ENCODE peak calls at places on chromosome 20, in five cellular contexts. V, B, F, N and K are unnamed samples.

GRCh38 chr20:3814928-3815495 is 5.3 kb upstream of the AP5S1 start:
- DNase-seq in B (no peak), V (no peak), F (no peak), N (no peak), K (no peak)

GRCh38 chr20:20096421-20096820 is 44.1 kb downstream of the CFAP61 start:
- DNase-seq in V (no peak), F (no peak), N (no peak), B (no peak), K (no peak)

GRCh38 chr20:3795511-3796468 is at the start of gene CDC25B:
- DNase-seq in N (peak), B (peak), F (peak), V (peak), K (peak)

GRCh38 chr20:62161347-62161746 is 17.8 kb downstream of the SS18L1 start:
- DNase-seq in F (no peak), V (no peak), N (no peak), B (no peak), K (no peak)

GRCh38 chr20:53660078-53660909 is 66.7 kb upstream of the ZNF217 start:
- DNase-seq in N (no peak), V (no peak), B (peak), F (no peak), K (peak)

GRCh38 chr20:58137236-58137635 is 91.2 kb downstream of the ANKRD60 start:
- DNase-seq in B (no peak), F (no peak), N (no peak), V (no peak), K (no peak)

GRCh38 chr20:23143098-23143497 is 57.0 kb upstream of the CD93 start:
- DNase-seq in F (peak), V (peak), N (no peak), B (no peak), K (peak)

GRCh38 chr20:1491281-1491840 is at the start of gene SIRPB2:
- DNase-seq in F (no peak), B (no peak), V (no peak), N (no peak), K (no peak)

GRCh38 chr20:50484271-50484976 is 25.8 kb upstream of the PTPN1 start:
- DNase-seq in B (no peak), V (no peak), F (no peak), N (no peak), K (no peak)

GRCh38 chr20:25496968-25497401 is 88.3 kb downstream of the NINL start:
- DNase-seq in F (no peak), V (no peak), N (no peak), B (no peak), K (no peak)

GRCh38 chr20:47281376-47281775 is 75.1 kb downstream of the ZMYND8 start:
- DNase-seq in F (no peak), N (no peak), V (no peak), B (no peak), K (no peak)

GRCh38 chr20:1633535-1633934 is 13.7 kb upstream of the SIRPB1 start:
- DNase-seq in B (no peak), N (no peak), V (peak), F (peak), K (peak)

GRCh38 chr20:51361258-51361657 is 181.3 kb downstream of the NFATC2 start:
- DNase-seq in B (no peak), F (no peak), N (no peak), V (no peak), K (no peak)

GRCh38 chr20:11716239-11716944 is 201.3 kb upstream of the BTBD3 start:
- DNase-seq in N (no peak), V (peak), F (no peak), B (peak), K (peak)

GRCh38 chr20:3686867-3687321 is 5.1 kb upstream of the ADAM33 start:
- DNase-seq in B (no peak), V (no peak), N (no peak), F (no peak), K (no peak)

GRCh38 chr20:25030649-25031026 is 27.3 kb downstream of the ACSS1 start:
- DNase-seq in B (no peak), N (no peak), F (no peak), V (no peak), K (no peak)

GRCh38 chr20:45921618-45922189 is 9.7 kb upstream of the PLTP start:
- DNase-seq in N (no peak), B (no peak), V (no peak), F (no peak), K (no peak)

GRCh38 chr20:51720854-51721253 is 47.3 kb downstream of the ATP9A start:
- DNase-seq in F (no peak), V (no peak), B (no peak), N (no peak), K (no peak)

GRCh38 chr20:6925744-6926278 is 158.3 kb downstream of the BMP2 start:
- DNase-seq in V (no peak), N (no peak), F (no peak), B (no peak), K (no peak)

GRCh38 chr20:25005220-25005619 is 12.7 kb upstream of the APMAP start:
- DNase-seq in F (no peak), V (no peak), B (no peak), N (no peak), K (peak)

GRCh38 chr20:36462440-36463211 is 78.7 kb upstream of the MYL9 start:
- DNase-seq in N (no peak), B (peak), F (no peak), V (no peak), K (no peak)

GRCh38 chr20:53576586-53577318 is 16.9 kb downstream of the ZNF217 start:
- DNase-seq in B (no peak), F (no peak), N (no peak), V (no peak), K (no peak)

GRCh38 chr20:44187054-44187762 is at the start of gene JPH2:
- DNase-seq in V (no peak), B (peak), F (no peak), N (no peak), K (peak)

GRCh38 chr20:47879771-47880170 is 94.5 kb upstream of the SULF2 start:
- DNase-seq in B (no peak), N (no peak), V (no peak), F (no peak), K (no peak)

GRCh38 chr20:1467355-1468116 is 887 bp upstream of the NSFL1C start:
- DNase-seq in V (peak), F (peak), B (peak), N (no peak), K (no peak)

GRCh38 chr20:9609892-9610502 is 95.6 kb downstream of the LAMP5 start:
- DNase-seq in N (peak), B (peak), F (peak), V (peak), K (no peak)

GRCh38 chr20:8079976-8080375 is 52.1 kb upstream of the PLCB1 start:
- DNase-seq in V (no peak), B (no peak), F (no peak), N (no peak), K (no peak)

GRCh38 chr20:39152126-39152525 is 190.0 kb downstream of the DHX35 start:
- DNase-seq in V (peak), N (no peak), B (no peak), F (no peak), K (no peak)

GRCh38 chr20:49384437-49385434 is 97.7 kb downstream of the KCNB1 start:
- DNase-seq in B (peak), V (peak), N (no peak), F (peak), K (peak)

GRCh38 chr20:21719592-21720214 is 14.2 kb downstream of the PAX1 start:
- DNase-seq in N (peak), V (peak), F (peak), B (peak), K (peak)

GRCh38 chr20:36399147-36399968 is 93.2 kb downstream of the DLGAP4 start:
- DNase-seq in V (peak), B (peak), N (no peak), F (peak), K (peak)

GRCh38 chr20:45945678-45946148 is 11.2 kb downstream of the PCIF1 start:
- DNase-seq in B (no peak), N (no peak), F (no peak), V (no peak), K (no peak)

DNA sequence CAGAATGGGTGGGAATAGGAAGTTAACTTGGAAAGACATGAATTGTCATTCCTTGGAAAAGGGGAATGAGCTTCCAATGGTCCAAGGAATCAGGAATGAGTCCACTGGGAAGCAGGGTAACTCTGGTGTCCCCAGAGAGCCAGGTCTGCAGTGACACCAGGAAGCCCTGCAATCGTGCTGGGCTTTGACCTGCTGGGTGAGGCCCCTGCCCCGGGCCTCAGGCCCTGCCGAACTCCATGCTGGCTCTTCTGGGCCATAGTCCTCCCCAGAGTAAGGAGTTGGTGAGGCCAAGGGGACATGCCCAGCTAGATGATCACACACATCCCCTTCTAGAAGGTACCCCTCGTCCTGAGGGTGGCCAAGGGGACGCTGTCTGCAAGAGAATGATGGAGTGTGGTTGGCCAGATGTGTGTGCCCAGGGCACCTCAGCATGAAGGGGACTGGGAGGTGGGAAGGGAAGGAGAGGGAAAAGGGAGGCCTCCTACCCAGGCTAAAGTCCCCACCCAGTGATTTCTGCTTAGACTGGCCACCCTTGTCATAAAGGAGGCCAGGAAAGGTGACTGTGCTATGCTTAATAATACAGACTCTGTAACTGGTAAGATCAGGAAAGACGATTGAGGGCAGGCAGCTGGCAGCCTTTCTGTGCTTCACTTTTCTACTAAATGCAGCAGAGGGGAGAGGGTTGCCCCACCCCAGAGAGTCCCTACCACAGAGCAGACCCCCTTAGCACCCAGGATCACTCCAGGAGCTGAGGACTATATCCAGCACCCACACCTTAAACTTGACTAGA is 119.3 kb downstream of the SNX5 start:
- DNase-seq in N (no peak), B (no peak), V (no peak), F (no peak), K (no peak)
- H3K4me3 ChIP-seq in N (no peak), B (no peak), V (no peak), F (no peak), K (no peak)

GRCh38 chr20:38084425-38084951 is 50.9 kb downstream of the RPRD1B start:
- DNase-seq in N (no peak), F (peak), V (peak), B (no peak), K (peak)
- TF ChIP-seq JUNB in N (no peak), F (no peak), V (no peak), B (no peak), K (no peak)

DNA sequence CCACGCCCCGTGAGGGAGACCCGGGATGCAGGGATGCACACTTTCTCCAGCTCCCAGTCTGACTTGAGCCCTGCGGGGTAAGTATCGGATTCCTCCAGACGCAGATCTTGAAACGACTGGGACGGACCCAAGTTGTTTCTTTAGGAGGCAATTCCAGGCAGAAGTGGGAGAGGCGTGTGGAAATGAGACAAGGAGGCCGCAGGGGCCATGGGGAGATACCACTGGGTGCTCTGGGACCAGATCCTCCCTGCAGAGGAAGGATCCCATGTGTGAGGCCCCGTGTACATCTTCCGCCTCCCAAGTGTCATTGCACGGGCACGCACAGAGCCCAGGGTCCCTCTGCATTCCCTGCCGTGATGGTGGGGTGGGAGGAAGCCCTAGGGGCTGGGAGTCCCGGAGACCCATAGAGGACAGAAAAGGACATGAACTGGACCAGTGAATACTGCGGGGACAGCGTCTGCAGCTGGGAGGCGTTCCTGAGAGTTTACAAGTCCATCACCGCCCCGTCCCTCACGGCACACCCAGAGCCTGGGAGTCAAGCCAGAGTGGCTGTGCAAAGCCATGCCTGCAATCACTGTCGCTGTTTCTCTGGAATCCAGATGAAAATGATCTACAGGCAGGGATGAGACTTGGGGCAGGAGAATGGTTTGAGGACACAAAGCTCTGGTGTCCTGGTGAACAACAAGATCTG is 523.0 kb downstream of the CDH26 start:
- DNase-seq in F (no peak), N (no peak), V (no peak), B (no peak), K (no peak)
- H3K4me3 ChIP-seq in F (no peak), N (no peak), V (no peak), B (no peak), K (no peak)

GRCh38 chr20:59680148-59680650 is 75.9 kb downstream of the PHACTR3 start:
- DNase-seq in V (no peak), N (no peak), B (no peak), F (no peak), K (no peak)

GRCh38 chr20:59680852-59681251 is 76.5 kb downstream of the PHACTR3 start:
- DNase-seq in F (no peak), N (no peak), B (no peak), V (no peak), K (no peak)

GRCh38 chr20:59684685-59685212 is 80.4 kb downstream of the PHACTR3 start:
- DNase-seq in B (no peak), N (no peak), F (no peak), V (no peak), K (no peak)

GRCh38 chr20:59683181-59683580 is 78.8 kb downstream of the PHACTR3 start:
- DNase-seq in N (no peak), V (no peak), F (no peak), B (no peak), K (no peak)

DNA sequence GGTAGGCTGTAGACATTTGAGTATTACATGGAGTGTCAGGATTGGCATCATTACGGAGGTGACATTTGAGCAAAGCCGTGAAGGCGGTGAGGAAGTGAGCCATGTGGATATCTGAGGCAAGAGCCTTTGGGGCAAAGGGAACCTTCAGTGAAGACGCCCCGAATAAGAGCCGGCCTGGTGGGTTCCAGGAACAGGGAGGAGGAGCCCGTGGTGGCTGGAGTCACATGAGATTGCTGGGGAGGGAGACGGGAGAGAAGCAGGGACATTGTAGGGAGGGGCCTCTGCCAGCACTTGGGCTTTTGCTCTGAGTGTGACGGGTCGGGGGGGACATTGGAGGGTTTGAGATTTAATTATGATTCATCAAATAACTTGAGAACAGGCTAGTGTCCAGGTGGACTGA is 78.3 kb downstream of the PHACTR3 start:
- DNase-seq in N (no peak), V (no peak), F (no peak), B (no peak), K (no peak)
- TF ChIP-seq JUNB in N (no peak), V (no peak), F (no peak), B (no peak), K (no peak)

GRCh38 chr20:41523857-41524256 is 94.3 kb downstream of the CHD6 start:
- DNase-seq in B (no peak), F (no peak), V (no peak), N (no peak), K (no peak)

GRCh38 chr20:41530923-41531322 is 87.3 kb downstream of the CHD6 start:
- DNase-seq in V (no peak), B (no peak), N (no peak), F (no peak), K (no peak)

GRCh38 chr20:41524980-41525613 is 93.1 kb downstream of the CHD6 start:
- DNase-seq in V (no peak), B (no peak), F (peak), N (no peak), K (no peak)

GRCh38 chr20:41531876-41532275 is 86.3 kb downstream of the CHD6 start:
- DNase-seq in V (no peak), B (no peak), N (no peak), F (no peak), K (no peak)

GRCh38 chr20:41526327-41526726 is 91.8 kb downstream of the CHD6 start:
- DNase-seq in F (peak), N (no peak), B (no peak), V (no peak), K (no peak)
- H3K4me3 ChIP-seq in F (no peak), N (no peak), B (no peak), V (no peak), K (no peak)

DNA sequence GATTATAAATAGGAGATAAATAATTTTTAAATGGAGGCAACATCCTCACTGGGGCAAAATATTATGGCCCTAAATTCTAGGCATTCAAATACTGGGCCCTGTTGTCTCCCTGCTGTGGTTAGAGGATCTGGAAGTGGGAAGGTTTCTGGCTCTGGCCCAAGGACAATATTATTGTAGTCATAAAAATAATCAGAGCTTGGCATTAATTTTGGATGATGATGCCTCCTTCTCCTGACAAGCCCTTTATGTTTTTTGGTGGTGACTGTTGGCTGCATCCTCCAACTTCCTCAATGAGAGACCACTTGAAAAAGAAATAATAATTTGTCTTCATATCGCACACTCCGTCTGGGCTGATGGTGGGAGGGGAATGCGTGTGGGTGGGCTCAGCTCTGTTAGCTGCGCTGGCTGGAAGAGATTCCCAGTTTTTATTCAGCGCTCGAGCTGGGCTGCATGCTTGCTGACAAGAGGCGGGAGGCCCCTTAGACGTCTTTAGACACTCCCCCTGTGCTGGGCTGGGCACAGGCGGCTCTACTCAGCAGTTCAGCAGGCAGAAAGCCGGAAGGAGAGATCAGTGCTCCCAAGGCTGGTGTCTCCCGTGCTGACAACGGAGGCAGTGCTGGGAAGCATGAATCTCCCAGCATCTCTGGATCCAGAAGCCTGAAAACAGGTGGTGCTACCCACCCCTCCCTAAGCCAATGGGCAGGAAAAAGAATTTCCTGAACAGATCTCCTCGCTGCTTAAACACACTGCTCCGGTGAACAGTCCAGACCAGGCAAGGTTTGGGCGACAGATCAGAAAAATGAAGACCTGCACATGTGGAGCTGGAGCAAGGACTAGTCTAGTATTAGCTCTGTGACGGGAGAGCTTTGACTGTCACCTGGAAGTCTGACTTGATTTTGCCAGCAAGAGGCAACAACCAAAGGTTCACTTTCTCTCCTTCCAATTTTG is 97.7 kb downstream of the SYCP2 start:
- DNase-seq in B (peak), N (no peak), V (no peak), F (no peak), K (no peak)
- TF ChIP-seq JUNB in B (no peak), N (no peak), V (no peak), F (no peak), K (no peak)